ENCODE peak calls at places on chromosomes 2 and 18, in six cellular contexts. T is HepG2, Q is K562, S is A549, O is upper lobe of left lung, M is GM12878. U is an unnamed sample.

GRCh38 chr2:235946590-235946989 is 221.6 kb downstream of the GBX2 start:
- ATAC-seq in T (peak; percentile 46), Q (no peak), S (peak; percentile 47), O (no peak), M (no peak), U (no peak)

GRCh38 chr2:157486596-157487270 is 42.8 kb upstream of the CYTIP start:
- ATAC-seq in T (no peak), Q (no peak), S (no peak), O (no peak), M (no peak), U (no peak)

GRCh38 chr18:37254256-37254880 is 311.2 kb downstream of the CELF4 start:
- ATAC-seq in T (peak; percentile 39), Q (peak; percentile 12), S (peak; percentile 52), O (no peak), M (no peak), U (no peak)

GRCh38 chr2:168912466-168913170 is 11.5 kb downstream of the G6PC2 start:
- ATAC-seq in T (peak; percentile 79), Q (no peak), S (no peak), O (no peak), M (no peak), U (peak; percentile 70)

GRCh38 chr2:195532628-195533271 is 124.3 kb upstream of the SLC39A10 start:
- ATAC-seq in T (no peak), Q (peak; percentile 59), S (peak; percentile 34), O (no peak), M (peak; percentile 44), U (no peak)

GRCh38 chr2:28818053-28818452 is 7.4 kb downstream of the SPDYA start:
- ATAC-seq in T (no peak), Q (no peak), S (no peak), O (no peak), M (no peak), U (no peak)

GRCh38 chr2:119533560-119533959 is 9.3 kb upstream of the SCTR start:
- ATAC-seq in T (no peak), Q (no peak), S (no peak), O (no peak), M (no peak), U (no peak)

GRCh38 chr2:53567073-53567472 is 200.5 kb upstream of the CHAC2 start:
- ATAC-seq in T (no peak), Q (no peak), S (no peak), O (no peak), M (no peak), U (no peak)

GRCh38 chr2:172955587-172955986 is 120.1 kb upstream of the MAP3K20 start:
- ATAC-seq in T (no peak), Q (peak; percentile 27), S (no peak), O (no peak), M (no peak), U (no peak)

GRCh38 chr2:166494140-166494544 is at the start of gene SCN7A:
- ATAC-seq in T (peak; percentile 89), Q (peak; percentile 90), S (peak; percentile 42), O (peak; percentile 91), M (no peak), U (peak; percentile 90)

GRCh38 chr18:9804517-9805104 is 81.2 kb upstream of the TXNDC2 start:
- ATAC-seq in T (peak; percentile 40), Q (peak; percentile 17), S (no peak), O (peak; percentile 28), M (no peak), U (peak; percentile 47)
- TF ChIP-seq POLR2A in T (no peak), Q (no peak), S (no peak), O (no peak), M (no peak), U (no peak)

GRCh38 chr2:82169379-82169778 is 1864.8 kb upstream of the LRRTM1 start:
- ATAC-seq in T (no peak), Q (no peak), S (no peak), O (no peak), M (no peak), U (no peak)

GRCh38 chr2:82172483-82172882 is 1867.9 kb upstream of the LRRTM1 start:
- ATAC-seq in T (no peak), Q (no peak), S (no peak), O (no peak), M (no peak), U (no peak)
- TF ChIP-seq EP300 in T (no peak), Q (no peak), S (no peak), O (no peak), M (no peak), U (no peak)

GRCh38 chr2:170401187-170401586 is 223.2 kb downstream of the MYO3B start:
- ATAC-seq in T (no peak), Q (no peak), S (no peak), O (no peak), M (no peak), U (no peak)

GRCh38 chr2:170394988-170395387 is 217.0 kb downstream of the MYO3B start:
- ATAC-seq in T (no peak), Q (peak; percentile 59), S (no peak), O (no peak), M (no peak), U (no peak)

GRCh38 chr2:170391018-170391417 is 213.1 kb downstream of the MYO3B start:
- ATAC-seq in T (no peak), Q (no peak), S (no peak), O (no peak), M (no peak), U (no peak)

GRCh38 chr2:170393861-170394498 is 216.0 kb downstream of the MYO3B start:
- ATAC-seq in T (peak; percentile 66), Q (no peak), S (no peak), O (no peak), M (no peak), U (no peak)

GRCh38 chr2:170396799-170397459 is 219.0 kb downstream of the MYO3B start:
- ATAC-seq in T (peak; percentile 74), Q (peak; percentile 77), S (peak; percentile 71), O (no peak), M (peak; percentile 71), U (no peak)
- TF ChIP-seq CTCF in T (peak; percentile 74), Q (peak; percentile 71), S (peak; percentile 53), O (no peak), M (peak; percentile 27), U (no peak)

GRCh38 chr2:46364797-46365457 is 67.7 kb downstream of the EPAS1 start:
- ATAC-seq in T (peak; percentile 48), Q (peak; percentile 86), S (peak; percentile 70), O (no peak), M (peak; percentile 79), U (peak; percentile 37)

GRCh38 chr2:46368416-46368815 is 71.2 kb downstream of the EPAS1 start:
- ATAC-seq in T (no peak), Q (no peak), S (no peak), O (no peak), M (no peak), U (no peak)

GRCh38 chr2:46367286-46367685 is 70.1 kb downstream of the EPAS1 start:
- ATAC-seq in T (no peak), Q (no peak), S (no peak), O (no peak), M (no peak), U (no peak)

GRCh38 chr2:46365913-46366674 is 68.9 kb downstream of the EPAS1 start:
- ATAC-seq in T (no peak), Q (peak; percentile 58), S (peak; percentile 25), O (no peak), M (peak; percentile 14), U (no peak)

GRCh38 chr2:46366675-46367067 is 69.5 kb downstream of the EPAS1 start:
- ATAC-seq in T (no peak), Q (no peak), S (no peak), O (no peak), M (no peak), U (no peak)
- TF ChIP-seq POLR2A in T (no peak), Q (no peak), S (no peak), O (peak; percentile 21), M (no peak), U (no peak)

GRCh38 chr2:217952409-217952808 is 50.4 kb downstream of the TNS1 start:
- ATAC-seq in T (no peak), Q (no peak), S (no peak), O (no peak), M (no peak), U (no peak)

GRCh38 chr2:217951521-217952247 is 51.1 kb downstream of the TNS1 start:
- ATAC-seq in T (no peak), Q (no peak), S (no peak), O (peak; percentile 44), M (no peak), U (no peak)

GRCh38 chr2:217953531-217953932 is 49.3 kb downstream of the TNS1 start:
- ATAC-seq in T (peak; percentile 21), Q (no peak), S (no peak), O (no peak), M (no peak), U (peak; percentile 72)

GRCh38 chr2:217954051-217954450 is 48.7 kb downstream of the TNS1 start:
- ATAC-seq in T (no peak), Q (no peak), S (no peak), O (no peak), M (no peak), U (no peak)

DNA sequence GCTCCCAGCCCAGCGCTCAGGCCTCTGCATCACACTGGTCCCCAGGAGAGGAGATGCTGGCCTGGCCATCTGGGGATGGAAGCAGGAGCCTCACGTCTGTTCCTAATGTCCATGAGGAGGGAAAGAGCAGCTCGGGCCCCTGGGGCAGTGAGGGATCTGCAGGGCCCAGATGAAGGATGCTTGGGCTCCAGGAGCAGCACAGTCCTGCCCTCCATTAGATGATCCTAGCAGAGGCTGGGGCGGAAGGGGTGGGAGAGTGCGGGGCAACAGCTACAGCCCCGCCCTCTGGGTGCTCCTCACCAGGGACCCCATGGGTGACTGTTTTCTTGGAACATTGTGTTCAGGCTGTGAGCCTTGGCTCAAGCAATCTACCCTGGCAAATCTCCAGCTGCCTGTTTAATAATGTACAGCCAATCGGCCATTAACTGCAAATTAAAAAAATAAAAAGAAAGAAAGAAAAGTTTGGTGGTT is 49.7 kb downstream of the TNS1 start:
- ATAC-seq in T (no peak), Q (no peak), S (no peak), O (no peak), M (no peak), U (peak; percentile 71)
- TF ChIP-seq EP300 in T (no peak), Q (no peak), S (no peak), O (peak; percentile 7), M (no peak), U (no peak)

GRCh38 chr2:221422516-221423211 is 149.4 kb downstream of the EPHA4 start:
- ATAC-seq in T (no peak), Q (no peak), S (no peak), O (no peak), M (no peak), U (no peak)

GRCh38 chr2:221426929-221427328 is 145.2 kb downstream of the EPHA4 start:
- ATAC-seq in T (no peak), Q (no peak), S (no peak), O (no peak), M (no peak), U (no peak)

GRCh38 chr2:221423212-221423804 is 148.8 kb downstream of the EPHA4 start:
- ATAC-seq in T (no peak), Q (no peak), S (no peak), O (no peak), M (no peak), U (no peak)

GRCh38 chr2:221428896-221429295 is 143.2 kb downstream of the EPHA4 start:
- ATAC-seq in T (no peak), Q (no peak), S (no peak), O (no peak), M (no peak), U (no peak)

GRCh38 chr2:221425353-221425752 is 146.8 kb downstream of the EPHA4 start:
- ATAC-seq in T (no peak), Q (no peak), S (no peak), O (no peak), M (no peak), U (no peak)
- TF ChIP-seq CTCF in T (no peak), Q (no peak), S (no peak), O (no peak), M (no peak), U (no peak)

GRCh38 chr2:175181104-175181876 is at the start of gene ATP5MC3:
- ATAC-seq in T (peak; percentile 95), Q (peak; percentile 92), S (peak; percentile 97), O (peak; percentile 91), M (peak; percentile 93), U (peak; percentile 97)
- TF ChIP-seq POLR2A in T (peak; percentile 98), Q (peak; percentile 99), S (peak; percentile 91), O (peak; percentile 63), M (peak; percentile 94), U (peak; percentile 83)

U was measured in gastroesophageal sphincter.